ENCODE peak calls at places on chromosomes 7 and 10, in six cellular contexts. One of them, this sample, is unnamed.

GRCh38 chr10:81847675-81848074 is 27.3 kb upstream of the NRG3 start:
- DNase-seq in PC-3: no peak
- DNase-seq in OCI-LY7: no peak
- DNase-seq in DND-41: no peak
- DNase-seq in neural progenitor cell: peak
- DNase-seq in GM23248: no peak
- DNase-seq in this sample: no peak

GRCh38 chr7:132393789-132394261 is 182.4 kb downstream of the PLXNA4 start:
- DNase-seq in PC-3: no peak
- DNase-seq in OCI-LY7: no peak
- DNase-seq in DND-41: no peak
- DNase-seq in neural progenitor cell: no peak
- DNase-seq in GM23248: peak
- DNase-seq in this sample: no peak

GRCh38 chr10:117552759-117553158 is 10.2 kb downstream of the EMX2 start:
- DNase-seq in PC-3: no peak
- DNase-seq in OCI-LY7: no peak
- DNase-seq in DND-41: no peak
- DNase-seq in neural progenitor cell: no peak
- DNase-seq in GM23248: peak
- DNase-seq in this sample: no peak

GRCh38 chr10:97903128-97904025 is 53.7 kb downstream of the GOLGA7B start:
- DNase-seq in PC-3: no peak
- DNase-seq in OCI-LY7: no peak
- DNase-seq in DND-41: no peak
- DNase-seq in neural progenitor cell: peak
- DNase-seq in GM23248: no peak
- DNase-seq in this sample: no peak

GRCh38 chr10:110667620-110668343 is 23.6 kb downstream of the RBM20 start:
- DNase-seq in PC-3: no peak
- DNase-seq in OCI-LY7: no peak
- DNase-seq in DND-41: no peak
- DNase-seq in neural progenitor cell: peak
- DNase-seq in GM23248: no peak
- DNase-seq in this sample: no peak

GRCh38 chr10:22647244-22647643 is 67.1 kb downstream of the PIP4K2A start:
- DNase-seq in PC-3: no peak
- DNase-seq in OCI-LY7: no peak
- DNase-seq in DND-41: no peak
- DNase-seq in neural progenitor cell: no peak
- DNase-seq in GM23248: no peak
- DNase-seq in this sample: no peak

GRCh38 chr7:95527776-95528250 is 42.1 kb downstream of the ASB4 start:
- DNase-seq in PC-3: no peak
- DNase-seq in OCI-LY7: no peak
- DNase-seq in DND-41: no peak
- DNase-seq in neural progenitor cell: no peak
- DNase-seq in GM23248: no peak
- DNase-seq in this sample: no peak

GRCh38 chr10:53434413-53434812 is 661.8 kb upstream of the MBL2 start:
- DNase-seq in PC-3: no peak
- DNase-seq in OCI-LY7: no peak
- DNase-seq in DND-41: no peak
- DNase-seq in neural progenitor cell: no peak
- DNase-seq in GM23248: no peak
- DNase-seq in this sample: no peak

GRCh38 chr10:51656467-51656866 is 42.9 kb downstream of the CSTF2T start:
- DNase-seq in PC-3: no peak
- DNase-seq in OCI-LY7: no peak
- DNase-seq in DND-41: no peak
- DNase-seq in neural progenitor cell: no peak
- DNase-seq in GM23248: no peak
- DNase-seq in this sample: no peak

GRCh38 chr7:2165610-2166594 is 66.8 kb downstream of the MAD1L1 start:
- DNase-seq in PC-3: no peak
- DNase-seq in OCI-LY7: peak
- DNase-seq in DND-41: no peak
- DNase-seq in neural progenitor cell: no peak
- DNase-seq in GM23248: no peak
- DNase-seq in this sample: peak

GRCh38 chr10:112446055-112446854 is 459 bp downstream of the ZDHHC6 start:
- DNase-seq in PC-3: no peak
- DNase-seq in OCI-LY7: peak
- DNase-seq in DND-41: peak
- DNase-seq in neural progenitor cell: no peak
- DNase-seq in GM23248: peak
- DNase-seq in this sample: peak

GRCh38 chr7:26954929-26955328 is 90.5 kb upstream of the SKAP2 start:
- DNase-seq in PC-3: no peak
- DNase-seq in OCI-LY7: no peak
- DNase-seq in DND-41: no peak
- DNase-seq in neural progenitor cell: no peak
- DNase-seq in GM23248: no peak
- DNase-seq in this sample: no peak

GRCh38 chr7:16978358-16979244 is 96.8 kb upstream of the AGR3 start:
- DNase-seq in PC-3: peak
- DNase-seq in OCI-LY7: no peak
- DNase-seq in DND-41: no peak
- DNase-seq in neural progenitor cell: no peak
- DNase-seq in GM23248: peak
- DNase-seq in this sample: peak

GRCh38 chr7:142357953-142358520 is 100.2 kb upstream of the PRSS58 start:
- DNase-seq in PC-3: peak
- DNase-seq in OCI-LY7: peak
- DNase-seq in DND-41: peak
- DNase-seq in neural progenitor cell: peak
- DNase-seq in GM23248: peak
- DNase-seq in this sample: peak

GRCh38 chr10:31698169-31698890 is 230.3 kb downstream of the ARHGAP12 start:
- DNase-seq in PC-3: peak
- DNase-seq in OCI-LY7: no peak
- DNase-seq in DND-41: no peak
- DNase-seq in neural progenitor cell: no peak
- DNase-seq in GM23248: peak
- DNase-seq in this sample: peak

GRCh38 chr10:14860782-14861181 is 17.9 kb upstream of the SUV39H2 start:
- DNase-seq in PC-3: no peak
- DNase-seq in OCI-LY7: no peak
- DNase-seq in DND-41: no peak
- DNase-seq in neural progenitor cell: no peak
- DNase-seq in GM23248: no peak
- DNase-seq in this sample: no peak

GRCh38 chr7:3194501-3195141 is 106.4 kb upstream of the SDK1 start:
- DNase-seq in PC-3: peak
- DNase-seq in OCI-LY7: no peak
- DNase-seq in DND-41: no peak
- DNase-seq in neural progenitor cell: peak
- DNase-seq in GM23248: no peak
- DNase-seq in this sample: peak

GRCh38 chr7:46527360-46527759 is 606.3 kb upstream of the IGFBP3 start:
- DNase-seq in PC-3: no peak
- DNase-seq in OCI-LY7: no peak
- DNase-seq in DND-41: no peak
- DNase-seq in neural progenitor cell: no peak
- DNase-seq in GM23248: no peak
- DNase-seq in this sample: no peak

GRCh38 chr10:127376071-127376470 is 173.0 kb upstream of the NPS start:
- DNase-seq in PC-3: no peak
- DNase-seq in OCI-LY7: no peak
- DNase-seq in DND-41: no peak
- DNase-seq in neural progenitor cell: no peak
- DNase-seq in GM23248: no peak
- DNase-seq in this sample: no peak

GRCh38 chr10:92387289-92387940 is 96.4 kb downstream of the MARCHF5 start:
- DNase-seq in PC-3: peak
- DNase-seq in OCI-LY7: peak
- DNase-seq in DND-41: peak
- DNase-seq in neural progenitor cell: peak
- DNase-seq in GM23248: peak
- DNase-seq in this sample: peak
- H2AFZ ChIP-seq in PC-3: no peak
- H2AFZ ChIP-seq in OCI-LY7: no peak
- H2AFZ ChIP-seq in DND-41: no peak
- H2AFZ ChIP-seq in neural progenitor cell: no peak
- H2AFZ ChIP-seq in GM23248: no peak
- H2AFZ ChIP-seq in this sample: no peak

GRCh38 chr7:139647812-139648616 is 124.5 kb downstream of the CLEC2L start:
- DNase-seq in PC-3: no peak
- DNase-seq in OCI-LY7: no peak
- DNase-seq in DND-41: no peak
- DNase-seq in neural progenitor cell: no peak
- DNase-seq in GM23248: peak
- DNase-seq in this sample: no peak
- H3K27ac ChIP-seq in PC-3: peak
- H3K27ac ChIP-seq in OCI-LY7: no peak
- H3K27ac ChIP-seq in DND-41: no peak
- H3K27ac ChIP-seq in neural progenitor cell: no peak
- H3K27ac ChIP-seq in GM23248: no peak
- H3K27ac ChIP-seq in this sample: peak

GRCh38 chr7:110539216-110539615 is 551.7 kb upstream of the LRRN3 start:
- DNase-seq in PC-3: no peak
- DNase-seq in OCI-LY7: no peak
- DNase-seq in DND-41: no peak
- DNase-seq in neural progenitor cell: no peak
- DNase-seq in GM23248: no peak
- DNase-seq in this sample: no peak

GRCh38 chr7:110548372-110548771 is 542.6 kb upstream of the LRRN3 start:
- DNase-seq in PC-3: no peak
- DNase-seq in OCI-LY7: no peak
- DNase-seq in DND-41: no peak
- DNase-seq in neural progenitor cell: no peak
- DNase-seq in GM23248: no peak
- DNase-seq in this sample: no peak

GRCh38 chr7:110541962-110542361 is 549.0 kb upstream of the LRRN3 start:
- DNase-seq in PC-3: peak
- DNase-seq in OCI-LY7: no peak
- DNase-seq in DND-41: no peak
- DNase-seq in neural progenitor cell: no peak
- DNase-seq in GM23248: no peak
- DNase-seq in this sample: no peak

DNA sequence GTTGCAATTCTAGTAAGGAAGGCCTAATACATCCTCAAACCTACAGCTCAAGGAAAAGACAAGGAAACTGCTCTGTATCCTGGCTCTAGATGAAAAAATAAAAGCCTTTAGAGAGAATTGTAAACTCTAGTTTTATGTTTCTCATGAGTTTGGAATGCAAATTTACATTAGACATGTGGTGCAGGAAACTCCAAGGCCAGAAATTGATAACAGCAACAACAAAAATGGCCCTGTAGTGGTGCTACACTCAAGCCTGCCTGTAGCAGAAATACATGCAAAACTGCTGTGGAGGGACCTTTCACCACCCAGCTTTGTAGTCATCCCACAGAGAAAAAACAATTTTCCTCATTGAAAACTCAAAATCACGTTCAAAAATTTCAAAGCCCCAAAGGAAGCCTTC is 546.7 kb upstream of the LRRN3 start:
- DNase-seq in PC-3: no peak
- DNase-seq in OCI-LY7: no peak
- DNase-seq in DND-41: no peak
- DNase-seq in neural progenitor cell: no peak
- DNase-seq in GM23248: no peak
- DNase-seq in this sample: no peak
- H2AFZ ChIP-seq in PC-3: no peak
- H2AFZ ChIP-seq in OCI-LY7: no peak
- H2AFZ ChIP-seq in DND-41: peak
- H2AFZ ChIP-seq in neural progenitor cell: no peak
- H2AFZ ChIP-seq in GM23248: no peak
- H2AFZ ChIP-seq in this sample: no peak

GRCh38 chr7:89001306-89001705 is 205.8 kb upstream of the TEX47 start:
- DNase-seq in PC-3: no peak
- DNase-seq in OCI-LY7: no peak
- DNase-seq in DND-41: no peak
- DNase-seq in neural progenitor cell: no peak
- DNase-seq in GM23248: no peak
- DNase-seq in this sample: no peak

GRCh38 chr7:89002942-89003618 is 207.5 kb upstream of the TEX47 start:
- DNase-seq in PC-3: no peak
- DNase-seq in OCI-LY7: no peak
- DNase-seq in DND-41: no peak
- DNase-seq in neural progenitor cell: no peak
- DNase-seq in GM23248: peak
- DNase-seq in this sample: no peak

GRCh38 chr7:89003619-89003956 is 208.1 kb upstream of the TEX47 start:
- DNase-seq in PC-3: no peak
- DNase-seq in OCI-LY7: no peak
- DNase-seq in DND-41: no peak
- DNase-seq in neural progenitor cell: no peak
- DNase-seq in GM23248: no peak
- DNase-seq in this sample: no peak
- H3K27ac ChIP-seq in PC-3: no peak
- H3K27ac ChIP-seq in OCI-LY7: no peak
- H3K27ac ChIP-seq in DND-41: peak
- H3K27ac ChIP-seq in neural progenitor cell: no peak
- H3K27ac ChIP-seq in GM23248: no peak
- H3K27ac ChIP-seq in this sample: no peak

GRCh38 chr7:158869876-158870275 is 13.5 kb downstream of the DYNC2I1 start:
- DNase-seq in PC-3: no peak
- DNase-seq in OCI-LY7: no peak
- DNase-seq in DND-41: no peak
- DNase-seq in neural progenitor cell: no peak
- DNase-seq in GM23248: no peak
- DNase-seq in this sample: no peak
- H2AFZ ChIP-seq in PC-3: no peak
- H2AFZ ChIP-seq in OCI-LY7: no peak
- H2AFZ ChIP-seq in DND-41: no peak
- H2AFZ ChIP-seq in neural progenitor cell: no peak
- H2AFZ ChIP-seq in GM23248: no peak
- H2AFZ ChIP-seq in this sample: no peak